ENCODE peak calls at places on chromosomes 12 and 14, in four cellular contexts. L, D, R and W are unnamed samples.

GRCh38 chr12:111434049-111434448 is 28.3 kb downstream of the SH2B3 start:
- DNase-seq in L (no peak), D (no peak), R (no peak), W (no peak)

GRCh38 chr12:104866286-104866685 is 91.8 kb downstream of the SLC41A2 start:
- DNase-seq in L (no peak), D (no peak), R (no peak), W (no peak)

GRCh38 chr14:59305231-59305630 is 116.8 kb downstream of the DAAM1 start:
- DNase-seq in L (no peak), D (no peak), R (no peak), W (no peak)

GRCh38 chr12:107529991-107530390 is 155.6 kb upstream of the PWP1 start:
- DNase-seq in L (no peak), D (no peak), R (no peak), W (no peak)

GRCh38 chr14:34475163-34475562 is 13.1 kb upstream of the SPTSSA start:
- DNase-seq in L (no peak), D (no peak), R (no peak), W (no peak)

GRCh38 chr14:104827173-104828055 is 26.5 kb downstream of the ZBTB42 start:
- DNase-seq in L (peak), D (peak), R (peak), W (peak)

GRCh38 chr14:58815046-58815701 is 177.4 kb downstream of the DACT1 start:
- DNase-seq in L (no peak), D (no peak), R (no peak), W (no peak)

GRCh38 chr12:132720606-132721005 is 10.0 kb downstream of the PGAM5 start:
- DNase-seq in L (no peak), D (no peak), R (no peak), W (no peak)

GRCh38 chr14:74524076-74524812 is 30.7 kb downstream of the ISCA2 start:
- DNase-seq in L (no peak), D (no peak), R (no peak), W (no peak)

GRCh38 chr12:15164997-15165659 is 56.1 kb downstream of the RERG start:
- DNase-seq in L (no peak), D (peak), R (peak), W (no peak)

GRCh38 chr12:79690606-79691298 is at the start of gene PAWR:
- DNase-seq in L (no peak), D (peak), R (peak), W (peak)

GRCh38 chr14:77761205-77761931 is 412 bp upstream of the SNW1 start:
- DNase-seq in L (no peak), D (peak), R (peak), W (no peak)

GRCh38 chr12:100926669-100927248 is 132.2 kb downstream of the ANO4 start:
- DNase-seq in L (no peak), D (peak), R (peak), W (no peak)

GRCh38 chr12:101552277-101552676 is 42.5 kb upstream of the MYBPC1 start:
- DNase-seq in L (no peak), D (no peak), R (peak), W (no peak)

GRCh38 chr12:6463858-6464257 is 6.6 kb downstream of the VAMP1 start:
- DNase-seq in L (no peak), D (no peak), R (no peak), W (no peak)

GRCh38 chr12:53538209-53538689 is 31.0 kb upstream of the NPFF start:
- DNase-seq in L (no peak), D (peak), R (peak), W (no peak)

GRCh38 chr12:82415402-82415801 is 57.1 kb downstream of the METTL25 start:
- DNase-seq in L (no peak), D (no peak), R (peak), W (no peak)

GRCh38 chr12:112537710-112538396 is 119.1 kb downstream of the PTPN11 start:
- DNase-seq in L (no peak), D (no peak), R (peak), W (no peak)

GRCh38 chr12:115599251-115599811 is 678.2 kb downstream of the MED13L start:
- DNase-seq in L (no peak), D (no peak), R (no peak), W (no peak)

GRCh38 chr12:2575245-2575644 is 219.5 kb upstream of the FKBP4 start:
- DNase-seq in L (no peak), D (no peak), R (no peak), W (no peak)

GRCh38 chr14:32816588-32816987 is 122.1 kb upstream of the NPAS3 start:
- DNase-seq in L (no peak), D (no peak), R (no peak), W (no peak)

GRCh38 chr12:12890815-12891645 is at the start of gene GPRC5A:
- DNase-seq in L (no peak), D (peak), R (peak), W (peak)

GRCh38 chr12:75630091-75630490 is 118.7 kb upstream of the KRR1 start:
- DNase-seq in L (no peak), D (no peak), R (no peak), W (no peak)

GRCh38 chr12:56935752-56936151 is 1.5 kb upstream of the SDR9C7 start:
- DNase-seq in L (no peak), D (no peak), R (no peak), W (no peak)

GRCh38 chr12:94165152-94165551 is 16.8 kb downstream of the PLXNC1 start:
- DNase-seq in L (no peak), D (no peak), R (no peak), W (no peak)

GRCh38 chr12:84455598-84455997 is 457.0 kb downstream of the SLC6A15 start:
- DNase-seq in L (no peak), D (no peak), R (no peak), W (no peak)